ENCODE peak calls at places on chromosomes 2 and 18, in seven cellular contexts. N, L, E, P, D, Q and A are unnamed samples. For H3K27me3, the result is how much of the 10 kb centered on the place peaks cover.

GRCh38 chr18:62512532-62512931 is 10.3 kb upstream of the ZCCHC2 start:
- DNase-seq in E (no peak), N (no peak), D (no peak), L (no peak), P (no peak), Q (no peak), A (no peak)

GRCh38 chr18:63365909-63366269 is 1.1 kb downstream of the KDSR start:
- DNase-seq in E (no peak), N (peak), Q (no peak), P (no peak), D (no peak), L (peak), A (no peak)

GRCh38 chr2:168626096-168626495 is 170.0 kb downstream of the CERS6 start:
- DNase-seq in Q (no peak), L (no peak), E (no peak), D (no peak), N (no peak), P (no peak), A (no peak)

GRCh38 chr2:168748461-168748860 is 54.0 kb upstream of the NOSTRIN start:
- DNase-seq in Q (no peak), E (no peak), P (no peak), D (no peak), L (no peak), N (no peak), A (no peak)

GRCh38 chr2:138713509-138713908 is 66.7 kb downstream of the NXPH2 start:
- DNase-seq in L (no peak), Q (no peak), P (no peak), N (no peak), E (no peak), D (no peak), A (no peak)

GRCh38 chr2:178836807-178837206 is 29.6 kb upstream of the TTN start:
- DNase-seq in D (no peak), P (no peak), Q (no peak), L (peak), E (no peak), N (peak), A (no peak)

GRCh38 chr2:173652311-173652710 is 297.6 kb downstream of the CDCA7 start:
- DNase-seq in N (no peak), Q (no peak), E (no peak), D (no peak), L (no peak), P (peak), A (peak)

GRCh38 chr2:41621095-41621494 is 426.7 kb upstream of the PKDCC start:
- DNase-seq in N (no peak), E (no peak), Q (no peak), P (no peak), L (no peak), D (no peak), A (no peak)

GRCh38 chr18:70491734-70492348 is 203.0 kb downstream of the SOCS6 start:
- DNase-seq in E (no peak), N (peak), D (no peak), P (peak), L (peak), Q (peak), A (peak)

GRCh38 chr2:229273384-229274338 is 2.6 kb upstream of the PID1 start:
- DNase-seq in N (peak), P (peak), E (peak), Q (peak), L (peak), D (no peak), A (peak)

GRCh38 chr18:58788971-58789797 is 75.5 kb upstream of the ZNF532 start:
- DNase-seq in Q (no peak), N (peak), P (peak), E (peak), L (no peak), D (no peak), A (peak)

GRCh38 chr2:143936758-143937562 is 583.0 kb downstream of the ZEB2 start:
- DNase-seq in D (peak), P (peak), L (peak), E (peak), N (peak), Q (peak), A (no peak)

GRCh38 chr2:208570066-208570465 is 163.5 kb downstream of the PTH2R start:
- DNase-seq in L (no peak), D (no peak), P (no peak), E (no peak), Q (no peak), N (no peak), A (no peak)

GRCh38 chr2:149645391-149645790 is 57.8 kb upstream of the MMADHC start:
- DNase-seq in Q (no peak), L (peak), P (peak), E (no peak), D (no peak), N (no peak), A (no peak)

GRCh38 chr18:76134631-76135030 is 360.4 kb downstream of the ZNF516 start:
- DNase-seq in D (no peak), E (no peak), L (no peak), P (no peak), N (no peak), Q (no peak), A (peak)
- TF ChIP-seq CTCF in D (no peak), E (no peak), L (no peak), P (no peak), N (no peak), Q (no peak), A (no peak)

DNA sequence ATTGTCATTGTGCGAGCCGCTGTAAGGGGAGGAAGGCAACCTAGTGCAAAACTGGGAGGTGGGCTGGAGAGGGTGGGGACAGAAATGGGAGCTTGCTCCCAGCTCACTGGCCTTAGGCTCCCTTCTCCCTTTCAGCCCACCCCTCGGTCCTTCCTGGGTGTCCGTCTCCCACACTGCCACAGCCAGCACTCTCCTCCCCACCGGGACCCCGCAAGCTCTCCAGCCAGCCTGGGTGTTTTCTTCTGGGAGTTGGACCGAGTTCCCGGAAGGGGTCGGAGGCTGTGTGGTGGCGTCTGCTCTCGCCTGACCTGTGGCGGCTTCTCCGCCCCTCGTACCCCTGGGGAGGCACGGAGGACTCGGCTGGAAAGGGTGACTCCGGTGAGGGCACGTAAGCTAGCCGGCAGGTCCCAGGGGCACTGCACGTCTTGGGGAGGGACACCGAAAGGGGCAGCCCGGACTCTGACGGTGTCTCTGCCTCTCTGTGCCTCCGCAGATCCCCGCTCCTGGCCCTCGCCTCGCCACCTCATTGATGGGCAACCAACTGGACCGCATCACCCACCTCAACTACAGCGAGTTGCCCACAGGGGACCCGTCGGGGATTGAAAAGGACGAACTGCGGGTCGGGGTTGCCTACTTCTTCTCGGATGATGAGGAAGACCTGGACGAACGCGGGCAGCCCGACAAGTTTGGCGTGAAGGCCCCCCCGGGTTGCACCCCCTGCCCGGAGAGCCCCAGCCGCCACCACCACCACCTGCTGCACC is 1.1 kb downstream of the LRATD1 start:
- DNase-seq in D (no peak), N (peak), P (no peak), L (peak), E (peak), Q (peak), A (no peak)
- H3K27me3 ChIP-seq in D (under half), N (half or more), P (under half), L (half or more), E (half or more), Q (under half), A (under half)

GRCh38 chr2:213214209-213214608 is 62.8 kb upstream of the IKZF2 start:
- DNase-seq in N (no peak), E (no peak), P (no peak), Q (no peak), L (no peak), D (no peak), A (no peak)
- H3K4me3 ChIP-seq in N (no peak), E (no peak), P (no peak), Q (no peak), L (no peak), D (no peak), A (no peak)

GRCh38 chr2:20653695-20654306 is 2.9 kb upstream of the HS1BP3 start:
- DNase-seq in L (no peak), Q (no peak), E (no peak), N (no peak), P (no peak), D (peak), A (no peak)
- TF ChIP-seq CTCF in L (peak), Q (no peak), E (no peak), N (no peak), P (no peak), D (no peak), A (no peak)

GRCh38 chr2:134241911-134242310 is 12.0 kb upstream of the MGAT5 start:
- DNase-seq in N (no peak), Q (no peak), P (no peak), L (peak), E (no peak), D (no peak), A (no peak)
- H3K27me3 ChIP-seq in N (under half), Q (under half), P (under half), L (under half), E (under half), D (under half), A (under half)

GRCh38 chr2:237092506-237092905 is 6.8 kb downstream of the COPS8 start:
- DNase-seq in D (no peak), L (no peak), Q (no peak), P (no peak), N (no peak), E (no peak), A (no peak)
- H3K4me3 ChIP-seq in D (no peak), L (no peak), Q (no peak), P (no peak), N (no peak), E (no peak), A (no peak)

GRCh38 chr2:175371378-175371777 is 189.9 kb upstream of the ATP5MC3 start:
- DNase-seq in E (no peak), D (no peak), Q (no peak), N (no peak), L (no peak), P (no peak), A (no peak)

GRCh38 chr2:175363719-175364118 is 182.2 kb upstream of the ATP5MC3 start:
- DNase-seq in E (no peak), N (no peak), D (no peak), Q (no peak), L (no peak), P (no peak), A (no peak)

DNA sequence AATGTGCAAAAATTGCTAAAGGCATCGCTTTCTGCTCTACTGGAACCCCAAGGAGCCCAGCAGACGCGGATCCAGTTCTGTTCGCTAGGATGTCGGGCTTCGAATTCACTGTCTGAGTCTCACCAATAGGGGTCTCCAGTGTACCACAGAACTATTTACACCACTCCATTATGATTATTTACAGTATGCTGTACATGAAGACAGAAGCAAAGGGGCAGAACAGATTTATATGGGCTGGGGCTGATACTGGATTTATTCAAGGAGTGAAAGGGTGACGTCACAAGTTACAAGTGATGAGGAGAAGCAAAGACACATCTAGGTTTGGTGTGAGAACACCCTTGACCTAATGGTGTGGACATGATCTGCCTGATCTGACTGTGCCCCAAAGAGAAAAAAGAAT is 185.3 kb upstream of the ATP5MC3 start:
- DNase-seq in D (no peak), E (no peak), Q (no peak), P (peak), N (peak), L (peak), A (peak)
- TF ChIP-seq CTCF in D (peak), E (peak), Q (peak), P (peak), N (peak), L (peak), A (peak)

GRCh38 chr2:119005565-119005964 is 63.6 kb downstream of the MARCO start:
- DNase-seq in L (no peak), N (no peak), P (no peak), D (peak), Q (no peak), E (no peak), A (no peak)

GRCh38 chr2:119009110-119009509 is 67.1 kb downstream of the MARCO start:
- DNase-seq in P (no peak), E (no peak), Q (no peak), N (no peak), D (no peak), L (no peak), A (no peak)

GRCh38 chr2:119006441-119006840 is 64.4 kb downstream of the MARCO start:
- DNase-seq in Q (no peak), E (no peak), N (no peak), P (no peak), L (no peak), D (no peak), A (no peak)

GRCh38 chr2:119010336-119010735 is 68.3 kb downstream of the MARCO start:
- DNase-seq in Q (no peak), L (no peak), E (no peak), D (no peak), P (no peak), N (no peak), A (no peak)

DNA sequence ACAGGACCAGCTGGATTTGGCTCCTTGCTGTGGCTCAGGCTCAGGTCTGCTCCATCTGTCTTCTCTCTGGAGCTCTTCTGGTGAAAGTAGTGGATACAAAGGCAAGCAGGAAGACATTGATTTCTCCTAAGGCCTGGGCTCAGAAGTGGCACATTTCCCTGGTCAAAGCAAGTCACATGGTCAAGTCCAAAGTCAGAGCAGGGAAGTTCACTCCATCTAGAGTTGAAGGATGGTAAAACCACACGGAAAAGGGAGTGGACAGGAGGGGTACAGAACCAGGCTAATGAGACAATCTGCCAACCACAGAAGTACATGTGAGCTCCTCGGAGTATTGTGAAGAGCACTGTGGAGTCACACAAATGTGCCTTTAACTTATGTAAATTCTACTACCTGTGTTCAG is 66.1 kb downstream of the MARCO start:
- DNase-seq in D (no peak), N (no peak), L (no peak), E (no peak), P (no peak), Q (no peak), A (peak)
- H3K27me3 ChIP-seq in D (under half), N (under half), L (under half), E (half or more), P (under half), Q (under half), A (under half)

GRCh38 chr18:26956894-26957293 is 91.4 kb upstream of the AQP4 start:
- DNase-seq in P (no peak), E (no peak), L (no peak), D (no peak), N (peak), Q (no peak), A (no peak)
- H3K4me3 ChIP-seq in P (no peak), E (no peak), L (no peak), D (no peak), N (peak), Q (no peak), A (no peak)

DNA sequence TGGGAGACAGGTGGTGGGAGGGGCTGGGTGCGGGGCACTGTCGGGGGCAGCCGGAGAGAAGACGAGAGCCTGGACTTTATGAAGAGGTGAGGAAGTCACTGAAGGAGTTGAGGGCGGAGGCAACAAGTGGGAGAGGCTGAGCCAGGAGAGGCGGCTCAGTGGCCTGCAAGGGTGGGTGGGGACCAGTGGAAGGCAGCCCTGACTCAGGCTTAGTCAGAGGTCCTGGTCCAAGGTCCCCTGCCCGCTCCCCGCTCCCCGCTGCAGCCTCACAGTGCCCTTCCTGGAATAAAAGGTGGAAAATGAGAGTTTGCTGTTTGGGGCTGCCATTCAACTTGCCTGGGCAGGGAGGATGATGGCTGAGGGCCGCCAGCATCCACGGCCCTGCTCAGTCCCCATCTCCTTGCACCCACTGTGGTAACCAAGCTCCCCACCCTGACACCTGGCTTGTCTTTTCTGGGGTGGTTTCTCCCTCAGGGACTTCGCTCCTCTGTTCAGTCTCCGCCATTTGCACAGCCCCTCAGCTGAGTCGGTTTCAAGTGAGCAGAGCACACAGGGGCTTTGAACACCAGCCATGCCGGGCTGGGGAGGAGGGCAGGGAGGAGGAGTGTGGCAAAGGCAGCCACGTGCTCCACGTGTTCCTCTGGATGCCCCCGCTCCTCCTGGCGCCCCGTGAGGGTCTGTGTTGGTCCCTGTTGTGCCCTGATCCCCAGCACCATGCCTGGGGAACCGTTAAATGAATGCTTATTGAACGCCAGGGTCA is 13.7 kb upstream of the RALB start:
- DNase-seq in L (no peak), Q (no peak), N (no peak), P (peak), D (peak), E (no peak), A (peak)
- TF ChIP-seq CTCF in L (no peak), Q (no peak), N (no peak), P (no peak), D (no peak), E (no peak), A (no peak)